ENCODE peak calls at places on chromosomes 16 and 17, in eight cellular contexts. M is Peyer's patch; S is T1000; N is stimulated activated CD4-positive, alpha-beta T cell treated with anti-CD3 and anti-CD28 coated beads, Interleukin-4, amount 100 ng/mL, for 4 hours; L is naive thymus-derived CD8-positive, alpha-beta T cell; G is NCI-H1092 treated with DMSO at 0.1 percent for 48 hours; O is Caco-2; K is stimulated activated CD8-positive, alpha-beta memory T cell treated with anti-CD3 and anti-CD28 coated beads, Interleukin-4, amount 100 ng/mL, for 24 hours. X is an unnamed sample.
A peak's percentile ranks its signal among the peaks of the same experiment; 100 is the strongest.

GRCh38 chr17:78609198-78609597 is 32.0 kb upstream of the DNAH17 start:
- DNase-seq in M (no peak), S (no peak), N (no peak), L (no peak), G (no peak), O (no peak), K (no peak), X (no peak)

GRCh38 chr17:29341726-29342125 is 47.8 kb upstream of the NUFIP2 start:
- DNase-seq in M (no peak), S (no peak), N (no peak), L (no peak), G (no peak), O (no peak), K (no peak), X (no peak)

GRCh38 chr16:65519402-65519801 is 397.5 kb upstream of the CDH11 start:
- DNase-seq in M (no peak), S (no peak), N (no peak), L (no peak), G (no peak), O (no peak), K (no peak), X (no peak)

GRCh38 chr17:59487161-59487873 is 78.1 kb upstream of the DHX40 start:
- DNase-seq in M (no peak), S (no peak), N (no peak), L (no peak), G (no peak), O (no peak), K (no peak), X (no peak)

GRCh38 chr17:71022758-71023157 is 853.4 kb downstream of the KCNJ2 start:
- DNase-seq in M (no peak), S (no peak), N (no peak), L (no peak), G (no peak), O (no peak), K (no peak), X (no peak)

GRCh38 chr16:22264786-22265185 is 32.4 kb upstream of the POLR3E start:
- DNase-seq in M (no peak), S (no peak), N (no peak), L (no peak), G (no peak), O (no peak), K (no peak), X (no peak)

GRCh38 chr16:71709231-71709781 is 15.2 kb downstream of the PHLPP2 start:
- DNase-seq in M (no peak), S (no peak), N (no peak), L (no peak), G (no peak), O (no peak), K (no peak), X (no peak)

GRCh38 chr17:36592711-36593321 is 1.1 kb downstream of the DHRS11 start:
- DNase-seq in M (peak; percentile 74), S (no peak), N (no peak), L (no peak), G (no peak), O (peak; percentile 87), K (no peak), X (no peak)

GRCh38 chr17:61076649-61077048 is 323.0 kb upstream of the TBX2 start:
- DNase-seq in M (no peak), S (no peak), N (no peak), L (no peak), G (no peak), O (no peak), K (no peak), X (no peak)

GRCh38 chr17:61237275-61237674 is 162.4 kb upstream of the TBX2 start:
- DNase-seq in M (no peak), S (no peak), N (no peak), L (no peak), G (no peak), O (no peak), K (no peak), X (no peak)

GRCh38 chr16:67173323-67173722 is 3.0 kb downstream of the NOL3 start:
- DNase-seq in M (no peak), S (no peak), N (no peak), L (no peak), G (no peak), O (no peak), K (no peak), X (no peak)

GRCh38 chr16:17334096-17334495 is 136.7 kb downstream of the XYLT1 start:
- DNase-seq in M (no peak), S (no peak), N (no peak), L (no peak), G (no peak), O (no peak), K (no peak), X (no peak)

GRCh38 chr17:77425791-77426641 is 285.2 kb downstream of the SEC14L1 start:
- DNase-seq in M (no peak), S (peak; percentile 58), N (no peak), L (no peak), G (no peak), O (no peak), K (peak; percentile 70), X (peak; percentile 30)

X was measured in stimulated activated naive CD4-positive, alpha-beta T cell.